ENCODE peak calls at places on chromosomes 16 and 17, in five cellular contexts. B, M, J, X and L are unnamed samples.

GRCh38 chr17:42566873-42567573 is at the start of gene MLX:
- DNase-seq in B (peak), M (peak), J (peak), X (peak), L (peak)

GRCh38 chr16:54938351-54939346 is 8.0 kb downstream of the IRX5 start:
- DNase-seq in B (no peak), M (no peak), J (no peak), X (peak), L (peak)

GRCh38 chr17:81867123-81867951 is 3.8 kb downstream of the ARHGDIA start:
- DNase-seq in B (no peak), M (peak), J (no peak), X (no peak), L (peak)

GRCh38 chr17:19470529-19471261 is 59.7 kb downstream of the RNF112 start:
- DNase-seq in B (no peak), M (no peak), J (peak), X (peak), L (peak)

GRCh38 chr17:2705263-2705662 is 6.3 kb downstream of the CLUH start:
- DNase-seq in B (no peak), M (no peak), J (no peak), X (no peak), L (no peak)

GRCh38 chr17:3848229-3848628 is 2.2 kb upstream of the NCBP3 start:
- DNase-seq in B (no peak), M (no peak), J (no peak), X (no peak), L (no peak)

GRCh38 chr16:23807028-23807427 is 28.8 kb upstream of the PRKCB start:
- DNase-seq in B (no peak), M (no peak), J (no peak), X (no peak), L (no peak)

GRCh38 chr17:15273141-15273793 is 8.1 kb upstream of the PMP22 start:
- DNase-seq in B (no peak), M (no peak), J (no peak), X (no peak), L (no peak)

GRCh38 chr16:30394603-30395154 is 541 bp upstream of the ZNF48 start:
- DNase-seq in B (no peak), M (no peak), J (no peak), X (no peak), L (peak)

GRCh38 chr16:85401917-85402766 is 211.0 kb upstream of the GSE1 start:
- DNase-seq in B (no peak), M (no peak), J (no peak), X (no peak), L (no peak)